ENCODE peak calls at places on chromosome 20, in ten cellular contexts. One of them, this sample, is unnamed.

GRCh38 chr20:48523191-48523757 is 304.5 kb downstream of the PREX1 start:
- DNase-seq in IMR-90: peak; percentile 59
- DNase-seq in adrenal gland: peak; percentile 45
- DNase-seq in stomach: no peak
- DNase-seq in spleen: no peak
- DNase-seq in thyroid gland: peak; percentile 44
- DNase-seq in HCT116: peak; percentile 10
- DNase-seq in tibial nerve: no peak
- DNase-seq in K562: no peak
- DNase-seq in lower leg skin: peak; percentile 12
- DNase-seq in this sample: peak; percentile 43

GRCh38 chr20:59120491-59120890 is 43.1 kb upstream of the ZNF831 start:
- DNase-seq in stomach: no peak
- DNase-seq in K562: no peak
- DNase-seq in IMR-90: no peak
- DNase-seq in thyroid gland: no peak
- DNase-seq in HCT116: no peak
- DNase-seq in lower leg skin: no peak
- DNase-seq in tibial nerve: no peak
- DNase-seq in spleen: no peak
- DNase-seq in adrenal gland: no peak
- DNase-seq in this sample: no peak

GRCh38 chr20:24823176-24823575 is 125.9 kb upstream of the CST7 start:
- DNase-seq in stomach: no peak
- DNase-seq in adrenal gland: no peak
- DNase-seq in tibial nerve: no peak
- DNase-seq in IMR-90: no peak
- DNase-seq in HCT116: no peak
- DNase-seq in K562: no peak
- DNase-seq in spleen: peak; percentile 35
- DNase-seq in thyroid gland: no peak
- DNase-seq in lower leg skin: peak; percentile 60
- DNase-seq in this sample: no peak

GRCh38 chr20:32319100-32319499 is 39.0 kb upstream of the ASXL1 start:
- DNase-seq in K562: no peak
- DNase-seq in adrenal gland: no peak
- DNase-seq in lower leg skin: peak; percentile 15
- DNase-seq in spleen: peak; percentile 17
- DNase-seq in IMR-90: no peak
- DNase-seq in HCT116: no peak
- DNase-seq in thyroid gland: no peak
- DNase-seq in stomach: no peak
- DNase-seq in tibial nerve: no peak
- DNase-seq in this sample: no peak

GRCh38 chr20:54177378-54177777 is 3.6 kb upstream of the CYP24A1 start:
- DNase-seq in lower leg skin: no peak
- DNase-seq in tibial nerve: no peak
- DNase-seq in thyroid gland: no peak
- DNase-seq in HCT116: no peak
- DNase-seq in spleen: no peak
- DNase-seq in K562: no peak
- DNase-seq in stomach: no peak
- DNase-seq in IMR-90: no peak
- DNase-seq in adrenal gland: no peak
- DNase-seq in this sample: no peak

GRCh38 chr20:62652051-62652893 is 10.0 kb downstream of the SLCO4A1 start:
- DNase-seq in HCT116: peak; percentile 33
- DNase-seq in tibial nerve: peak; percentile 92
- DNase-seq in K562: peak; percentile 61
- DNase-seq in spleen: peak; percentile 95
- DNase-seq in adrenal gland: peak; percentile 94
- DNase-seq in thyroid gland: peak; percentile 93
- DNase-seq in lower leg skin: peak; percentile 98
- DNase-seq in stomach: peak; percentile 93
- DNase-seq in IMR-90: peak; percentile 99
- DNase-seq in this sample: peak; percentile 94

GRCh38 chr20:63740070-63740500 is 509 bp downstream of the SLC2A4RG start:
- DNase-seq in IMR-90: peak; percentile 7
- DNase-seq in spleen: peak; percentile 92
- DNase-seq in thyroid gland: peak; percentile 53
- DNase-seq in tibial nerve: no peak
- DNase-seq in K562: peak; percentile 82
- DNase-seq in lower leg skin: peak; percentile 87
- DNase-seq in HCT116: no peak
- DNase-seq in adrenal gland: peak; percentile 45
- DNase-seq in stomach: no peak
- DNase-seq in this sample: peak; percentile 82

GRCh38 chr20:15475483-15475882 is 1097.8 kb downstream of the KIF16B start:
- DNase-seq in lower leg skin: no peak
- DNase-seq in adrenal gland: peak; percentile 15
- DNase-seq in thyroid gland: peak; percentile 52
- DNase-seq in spleen: peak; percentile 76
- DNase-seq in HCT116: no peak
- DNase-seq in stomach: peak; percentile 43
- DNase-seq in tibial nerve: peak; percentile 19
- DNase-seq in K562: no peak
- DNase-seq in IMR-90: no peak
- DNase-seq in this sample: peak; percentile 60

DNA sequence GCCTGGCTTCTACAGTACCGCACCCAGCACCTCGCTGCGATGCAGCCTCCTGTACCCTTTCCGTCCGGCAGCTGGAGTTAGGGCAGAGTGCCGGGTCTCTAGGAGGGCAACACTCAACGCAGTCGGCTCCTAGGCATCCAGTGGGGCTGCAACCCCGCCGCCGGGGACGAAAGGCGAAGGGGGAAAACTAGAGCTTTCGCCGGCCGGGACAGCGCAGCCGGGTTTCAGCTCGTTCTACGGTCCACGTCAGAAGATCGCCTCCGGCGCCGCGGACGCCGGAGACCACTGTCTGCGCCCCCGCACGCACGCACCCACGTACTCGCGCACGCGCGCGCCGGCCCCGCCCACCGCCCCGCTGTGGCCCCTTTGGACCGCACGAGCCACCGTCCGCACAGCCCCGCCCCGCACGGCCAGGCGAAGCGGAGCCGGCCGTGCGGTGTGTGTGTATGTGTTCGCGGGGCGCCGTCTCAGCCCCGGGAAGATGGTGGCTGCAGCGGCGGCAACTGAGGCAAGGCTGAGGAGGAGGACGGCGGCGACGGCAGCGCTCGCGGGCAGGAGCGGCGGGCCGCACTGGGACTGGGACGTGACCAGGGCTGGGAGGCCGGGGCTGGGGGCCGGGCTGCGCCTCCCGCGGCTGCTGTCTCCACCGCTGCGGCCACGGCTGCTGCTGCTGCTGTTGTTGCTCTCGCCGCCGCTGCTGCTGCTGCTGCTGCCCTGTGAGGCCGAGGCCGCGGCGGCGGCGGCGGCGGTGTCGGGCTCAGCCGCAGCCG is at the start of gene ATRN:
- DNase-seq in IMR-90: peak; percentile 89
- DNase-seq in HCT116: peak; percentile 69
- DNase-seq in tibial nerve: peak; percentile 63
- DNase-seq in K562: peak; percentile 92
- DNase-seq in thyroid gland: peak; percentile 91
- DNase-seq in spleen: peak; percentile 97
- DNase-seq in stomach: peak; percentile 91
- DNase-seq in adrenal gland: peak; percentile 91
- DNase-seq in lower leg skin: peak; percentile 97
- DNase-seq in this sample: peak; percentile 97
- TF ChIP-seq CTCF in IMR-90: no peak
- TF ChIP-seq CTCF in HCT116: no peak
- TF ChIP-seq CTCF in tibial nerve: peak; percentile 23
- TF ChIP-seq CTCF in K562: no peak
- TF ChIP-seq CTCF in thyroid gland: no peak
- TF ChIP-seq CTCF in spleen: no peak
- TF ChIP-seq CTCF in stomach: no peak
- TF ChIP-seq CTCF in adrenal gland: no peak
- TF ChIP-seq CTCF in lower leg skin: no peak
- TF ChIP-seq CTCF in this sample: no peak

GRCh38 chr20:34703573-34704176 is 469 bp upstream of the TP53INP2 start:
- DNase-seq in adrenal gland: peak; percentile 48
- DNase-seq in spleen: no peak
- DNase-seq in IMR-90: peak; percentile 37
- DNase-seq in thyroid gland: peak; percentile 39
- DNase-seq in HCT116: no peak
- DNase-seq in tibial nerve: no peak
- DNase-seq in K562: peak; percentile 37
- DNase-seq in lower leg skin: peak; percentile 86
- DNase-seq in stomach: peak; percentile 55
- DNase-seq in this sample: peak; percentile 39

GRCh38 chr20:34705383-34706021 is 1.4 kb downstream of the TP53INP2 start:
- DNase-seq in spleen: no peak
- DNase-seq in HCT116: no peak
- DNase-seq in tibial nerve: no peak
- DNase-seq in IMR-90: peak; percentile 23
- DNase-seq in thyroid gland: peak; percentile 62
- DNase-seq in K562: peak; percentile 39
- DNase-seq in lower leg skin: no peak
- DNase-seq in adrenal gland: peak; percentile 57
- DNase-seq in stomach: peak; percentile 59
- DNase-seq in this sample: peak; percentile 61

GRCh38 chr20:34705008-34705382 is 851 bp downstream of the TP53INP2 start:
- DNase-seq in HCT116: no peak
- DNase-seq in thyroid gland: no peak
- DNase-seq in IMR-90: no peak
- DNase-seq in stomach: no peak
- DNase-seq in K562: no peak
- DNase-seq in spleen: no peak
- DNase-seq in tibial nerve: no peak
- DNase-seq in lower leg skin: no peak
- DNase-seq in adrenal gland: no peak
- DNase-seq in this sample: no peak

GRCh38 chr20:34703061-34703572 is 1.0 kb upstream of the TP53INP2 start:
- DNase-seq in stomach: no peak
- DNase-seq in HCT116: no peak
- DNase-seq in lower leg skin: no peak
- DNase-seq in K562: no peak
- DNase-seq in IMR-90: no peak
- DNase-seq in tibial nerve: no peak
- DNase-seq in thyroid gland: no peak
- DNase-seq in adrenal gland: no peak
- DNase-seq in spleen: no peak
- DNase-seq in this sample: no peak

GRCh38 chr20:34704177-34705007 is at the start of gene TP53INP2:
- DNase-seq in spleen: peak; percentile 95
- DNase-seq in IMR-90: peak; percentile 91
- DNase-seq in adrenal gland: peak; percentile 97
- DNase-seq in lower leg skin: peak; percentile 98
- DNase-seq in HCT116: peak; percentile 74
- DNase-seq in K562: peak; percentile 95
- DNase-seq in thyroid gland: peak; percentile 98
- DNase-seq in tibial nerve: peak; percentile 87
- DNase-seq in stomach: peak; percentile 96
- DNase-seq in this sample: peak; percentile 95
- TF ChIP-seq POLR2A in spleen: no peak
- TF ChIP-seq POLR2A in IMR-90: peak; percentile 96
- TF ChIP-seq POLR2A in adrenal gland: peak; percentile 93
- TF ChIP-seq POLR2A in lower leg skin: no peak
- TF ChIP-seq POLR2A in HCT116: peak; percentile 10
- TF ChIP-seq POLR2A in K562: peak; percentile 42
- TF ChIP-seq POLR2A in thyroid gland: peak; percentile 66
- TF ChIP-seq POLR2A in tibial nerve: peak; percentile 93
- TF ChIP-seq POLR2A in stomach: no peak
- TF ChIP-seq POLR2A in this sample: peak; percentile 94

DNA sequence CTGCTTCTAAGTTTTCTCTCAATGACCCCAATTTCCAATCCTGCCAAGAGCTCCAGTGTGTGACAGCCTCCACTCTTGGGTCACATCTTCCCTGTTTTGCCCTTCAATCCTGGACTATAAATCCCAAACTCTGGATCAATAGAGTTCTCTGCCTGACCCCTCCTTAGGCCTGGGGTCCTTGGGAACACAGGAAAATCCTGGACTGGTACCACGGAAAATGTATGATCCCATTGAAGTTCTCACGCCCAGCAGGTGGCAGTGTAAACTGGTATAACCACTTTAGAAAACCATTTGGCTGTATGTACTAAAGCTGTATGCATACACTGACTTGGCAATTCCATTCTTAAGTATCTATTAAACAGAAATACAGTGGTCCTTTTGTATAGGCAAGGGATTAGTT is 98.0 kb downstream of the SNAP25 start:
- DNase-seq in thyroid gland: no peak
- DNase-seq in lower leg skin: no peak
- DNase-seq in IMR-90: no peak
- DNase-seq in K562: peak; percentile 7
- DNase-seq in tibial nerve: no peak
- DNase-seq in adrenal gland: peak; percentile 29
- DNase-seq in stomach: no peak
- DNase-seq in spleen: no peak
- DNase-seq in HCT116: peak; percentile 22
- DNase-seq in this sample: no peak
- TF ChIP-seq CTCF in thyroid gland: no peak
- TF ChIP-seq CTCF in lower leg skin: no peak
- TF ChIP-seq CTCF in IMR-90: no peak
- TF ChIP-seq CTCF in K562: peak; percentile 23
- TF ChIP-seq CTCF in tibial nerve: no peak
- TF ChIP-seq CTCF in adrenal gland: peak; percentile 32
- TF ChIP-seq CTCF in stomach: no peak
- TF ChIP-seq CTCF in spleen: no peak
- TF ChIP-seq CTCF in HCT116: peak; percentile 58
- TF ChIP-seq CTCF in this sample: peak; percentile 18

GRCh38 chr20:3768342-3769130 is 983 bp upstream of the ADISSP start:
- DNase-seq in HCT116: peak; percentile 52
- DNase-seq in thyroid gland: peak; percentile 80
- DNase-seq in tibial nerve: peak; percentile 60
- DNase-seq in IMR-90: peak; percentile 81
- DNase-seq in lower leg skin: peak; percentile 95
- DNase-seq in stomach: peak; percentile 63
- DNase-seq in spleen: peak; percentile 95
- DNase-seq in K562: peak; percentile 72
- DNase-seq in adrenal gland: peak; percentile 83
- DNase-seq in this sample: peak; percentile 83

GRCh38 chr20:3766381-3766780 is 1.2 kb downstream of the ADISSP start:
- DNase-seq in thyroid gland: no peak
- DNase-seq in HCT116: no peak
- DNase-seq in K562: no peak
- DNase-seq in lower leg skin: no peak
- DNase-seq in tibial nerve: no peak
- DNase-seq in IMR-90: no peak
- DNase-seq in spleen: peak; percentile 77
- DNase-seq in stomach: no peak
- DNase-seq in adrenal gland: no peak
- DNase-seq in this sample: no peak

GRCh38 chr20:3765171-3765887 is 2.2 kb downstream of the ADISSP start:
- DNase-seq in lower leg skin: no peak
- DNase-seq in K562: no peak
- DNase-seq in stomach: no peak
- DNase-seq in tibial nerve: no peak
- DNase-seq in adrenal gland: no peak
- DNase-seq in HCT116: no peak
- DNase-seq in spleen: no peak
- DNase-seq in thyroid gland: no peak
- DNase-seq in IMR-90: no peak
- DNase-seq in this sample: peak; percentile 63

GRCh38 chr20:3767434-3768341 is at the start of gene ADISSP:
- DNase-seq in stomach: peak; percentile 99
- DNase-seq in spleen: peak; percentile 100
- DNase-seq in K562: peak; percentile 98
- DNase-seq in thyroid gland: peak; percentile 99
- DNase-seq in IMR-90: peak; percentile 98
- DNase-seq in tibial nerve: peak; percentile 97
- DNase-seq in HCT116: peak; percentile 95
- DNase-seq in adrenal gland: peak; percentile 99
- DNase-seq in lower leg skin: peak; percentile 100
- DNase-seq in this sample: peak; percentile 99

DNA sequence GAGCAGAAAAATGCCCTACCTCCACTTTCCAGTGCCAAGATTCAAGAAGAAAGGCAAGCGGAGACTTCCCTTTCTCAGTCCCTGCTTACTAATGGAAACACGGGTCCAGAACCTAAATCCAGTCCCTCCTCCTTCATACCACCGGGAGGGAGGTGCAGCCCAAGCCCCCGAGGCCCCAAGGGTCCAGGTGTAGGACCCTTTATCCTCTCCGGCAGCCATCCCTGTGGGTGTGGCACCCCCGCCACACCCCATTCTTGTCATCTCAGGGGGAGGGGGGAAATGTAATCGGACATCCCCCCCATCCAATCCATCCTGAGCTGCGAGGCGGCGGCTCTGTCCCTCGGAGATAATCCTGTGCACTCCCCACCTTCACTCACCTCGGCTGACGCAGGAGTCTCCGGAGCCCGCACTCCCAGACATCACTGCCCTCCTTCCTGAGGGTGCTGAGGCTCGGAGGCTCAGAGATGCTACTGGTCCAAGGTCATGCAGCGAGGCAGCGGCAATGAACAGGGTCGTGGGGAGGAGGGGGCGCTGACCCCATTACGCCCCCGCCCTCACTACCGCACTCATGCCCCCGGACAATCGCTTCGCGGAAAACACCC is 620 bp downstream of the ADISSP start:
- DNase-seq in tibial nerve: no peak
- DNase-seq in K562: peak; percentile 44
- DNase-seq in spleen: no peak
- DNase-seq in adrenal gland: no peak
- DNase-seq in stomach: no peak
- DNase-seq in IMR-90: no peak
- DNase-seq in thyroid gland: no peak
- DNase-seq in HCT116: no peak
- DNase-seq in lower leg skin: peak; percentile 90
- DNase-seq in this sample: no peak
- TF ChIP-seq POLR2A in tibial nerve: no peak
- TF ChIP-seq POLR2A in K562: no peak
- TF ChIP-seq POLR2A in spleen: no peak
- TF ChIP-seq POLR2A in adrenal gland: no peak
- TF ChIP-seq POLR2A in stomach: no peak
- TF ChIP-seq POLR2A in IMR-90: no peak
- TF ChIP-seq POLR2A in thyroid gland: no peak
- TF ChIP-seq POLR2A in HCT116: no peak
- TF ChIP-seq POLR2A in lower leg skin: no peak
- TF ChIP-seq POLR2A in this sample: no peak

This sample was measured in heart left ventricle.